ENCODE peak calls at places on chromosomes 7 and 10, in nine cellular contexts. O, H, G, U, L, S, T, M and P are unnamed samples.

GRCh38 chr7:39749177-39749576 is 125.8 kb downstream of the RALA start:
- DNase-seq in G (no peak), O (no peak), L (peak), S (no peak), U (no peak), M (no peak), H (no peak), T (no peak), P (no peak)

GRCh38 chr7:18177815-18178660 is 150.4 kb upstream of the PRPS1L1 start:
- DNase-seq in S (peak), H (peak), T (peak), M (no peak), L (no peak), G (peak), U (no peak), O (no peak), P (no peak)

GRCh38 chr7:104267701-104268368 is 60.0 kb upstream of the ORC5 start:
- DNase-seq in M (no peak), T (no peak), H (no peak), O (no peak), U (no peak), L (peak), G (no peak), S (peak), P (no peak)

GRCh38 chr10:14527915-14528314 is 197.2 kb upstream of the FRMD4A start:
- DNase-seq in H (no peak), S (no peak), L (no peak), U (no peak), T (no peak), O (no peak), G (no peak), M (no peak), P (no peak)

GRCh38 chr7:28580626-28581025 is 168.3 kb downstream of the CREB5 start:
- DNase-seq in O (no peak), U (no peak), G (no peak), L (no peak), S (no peak), T (no peak), H (no peak), M (no peak), P (no peak)

GRCh38 chr7:42926204-42926603 is 5.8 kb downstream of the PSMA2 start:
- DNase-seq in M (no peak), O (no peak), H (no peak), G (no peak), U (no peak), T (no peak), S (no peak), L (no peak), P (no peak)

GRCh38 chr7:131533151-131533559 is 23.3 kb downstream of the PODXL start:
- DNase-seq in T (no peak), U (no peak), H (no peak), O (no peak), M (no peak), L (no peak), S (no peak), G (no peak), P (no peak)

GRCh38 chr10:132397036-132397541 is at the start of gene PWWP2B:
- DNase-seq in M (no peak), G (no peak), H (peak), L (no peak), T (no peak), S (no peak), O (peak), U (no peak), P (peak)

GRCh38 chr10:17026686-17027485 is 102.7 kb downstream of the CUBN start:
- DNase-seq in G (no peak), L (peak), T (no peak), U (no peak), H (no peak), O (peak), S (no peak), M (no peak), P (no peak)

GRCh38 chr7:116547347-116547746 is 22.5 kb downstream of the CAV1 start:
- DNase-seq in G (no peak), T (no peak), M (no peak), O (no peak), S (no peak), U (no peak), L (peak), H (no peak), P (no peak)

GRCh38 chr10:127695431-127695830 is 41.6 kb upstream of the FOXI2 start:
- DNase-seq in H (no peak), O (no peak), S (no peak), U (no peak), T (no peak), M (no peak), G (no peak), L (no peak), P (no peak)

GRCh38 chr10:127687548-127687947 is 49.4 kb upstream of the FOXI2 start:
- DNase-seq in T (no peak), U (no peak), H (no peak), S (no peak), M (no peak), G (peak), L (no peak), O (no peak), P (no peak)

GRCh38 chr10:127694580-127695193 is 42.3 kb upstream of the FOXI2 start:
- DNase-seq in H (no peak), O (no peak), M (no peak), L (no peak), U (no peak), S (peak), G (peak), T (no peak), P (peak)

DNA sequence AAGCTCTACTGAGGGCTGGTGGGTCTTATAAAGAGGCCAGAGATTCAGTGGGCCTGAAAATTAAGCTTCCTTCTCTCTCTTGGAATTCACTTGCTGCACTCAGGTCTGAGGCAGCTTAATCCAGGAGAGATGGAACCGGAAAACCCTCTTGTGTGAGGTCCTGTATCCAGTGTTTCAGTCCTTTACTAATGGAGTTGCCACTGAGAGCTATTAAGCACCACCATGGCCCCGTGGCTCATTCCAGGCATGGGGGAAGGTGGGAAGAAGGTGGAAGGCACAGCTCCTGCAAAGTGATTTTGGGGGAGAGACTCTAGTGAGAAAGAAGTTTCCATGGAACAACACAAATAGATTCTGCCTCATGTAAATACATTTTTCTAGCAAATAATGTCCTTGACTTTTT is 46.8 kb upstream of the FOXI2 start:
- DNase-seq in L (no peak), O (no peak), U (no peak), T (no peak), M (no peak), H (no peak), S (no peak), G (no peak), P (no peak)
- TF ChIP-seq CTCF in L (no peak), O (no peak), U (no peak), T (no peak), M (no peak), H (no peak), S (no peak), G (no peak), P (no peak)

GRCh38 chr10:13475124-13475523 is 53.7 kb downstream of the BEND7 start:
- DNase-seq in S (no peak), M (no peak), H (no peak), G (no peak), U (no peak), T (no peak), O (no peak), L (no peak), P (no peak)

GRCh38 chr10:13472359-13472758 is 56.5 kb downstream of the BEND7 start:
- DNase-seq in U (no peak), T (no peak), L (no peak), S (no peak), M (no peak), O (no peak), G (no peak), H (no peak), P (no peak)

GRCh38 chr10:13473986-13474385 is 54.8 kb downstream of the BEND7 start:
- DNase-seq in T (no peak), H (no peak), S (no peak), L (no peak), G (no peak), M (no peak), O (no peak), U (no peak), P (no peak)

DNA sequence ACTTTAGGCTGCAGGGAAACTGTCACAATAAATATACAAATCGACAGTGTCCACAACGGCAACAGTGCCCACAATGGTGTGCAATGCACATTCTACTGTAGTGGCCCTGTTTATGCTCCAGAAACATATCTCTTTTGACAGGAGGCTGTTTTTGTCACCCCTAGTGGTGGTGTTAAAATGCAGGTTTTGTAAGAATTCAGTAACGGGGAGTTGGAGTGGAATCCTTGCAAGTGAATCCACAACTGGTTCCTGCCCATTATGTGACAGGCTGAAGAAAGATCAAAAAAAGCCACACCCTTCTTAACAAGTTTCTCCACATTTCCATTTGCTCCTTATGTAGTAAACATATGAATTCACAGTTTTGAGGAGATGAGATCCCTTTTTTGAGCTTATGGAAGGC is 58.5 kb downstream of the BEND7 start:
- DNase-seq in H (no peak), M (no peak), G (no peak), S (no peak), O (no peak), T (no peak), U (no peak), L (no peak), P (no peak)
- TF ChIP-seq CTCF in H (no peak), M (no peak), G (no peak), S (no peak), O (no peak), T (peak), U (no peak), L (no peak), P (no peak)

GRCh38 chr10:97334370-97335175 is at the start of gene FRAT2:
- DNase-seq in S (peak), M (peak), T (peak), U (peak), H (peak), L (peak), O (peak), G (peak), P (peak)

GRCh38 chr10:97335188-97335619 is 675 bp upstream of the FRAT2 start:
- DNase-seq in H (no peak), S (no peak), O (no peak), L (no peak), U (no peak), G (no peak), M (no peak), T (no peak), P (no peak)

GRCh38 chr10:97332586-97333350 is 1.8 kb downstream of the FRAT2 start:
- DNase-seq in M (no peak), G (no peak), T (peak), U (peak), O (no peak), L (peak), H (peak), S (peak), P (peak)

GRCh38 chr10:97333601-97334369 is 744 bp downstream of the FRAT2 start:
- DNase-seq in S (peak), U (no peak), H (peak), O (peak), T (no peak), M (no peak), G (no peak), L (peak), P (peak)

DNA sequence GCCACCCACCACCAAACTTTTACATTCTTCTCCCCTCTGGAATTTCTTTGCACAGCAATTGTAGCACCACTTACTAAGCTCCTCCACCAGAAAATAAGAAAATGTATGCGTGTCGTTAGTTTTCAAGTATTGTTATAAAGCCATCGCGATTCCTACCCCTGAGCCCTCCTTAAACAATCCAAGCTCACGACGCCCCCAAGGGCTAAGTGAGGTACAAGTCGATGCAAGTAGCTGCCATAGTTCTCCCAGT is 1.3 kb downstream of the FRAT2 start:
- DNase-seq in U (no peak), G (no peak), H (no peak), O (no peak), M (no peak), T (no peak), S (peak), L (no peak), P (no peak)
- TF ChIP-seq CTCF in U (no peak), G (no peak), H (no peak), O (no peak), M (no peak), T (no peak), S (no peak), L (peak), P (no peak)

GRCh38 chr10:23693895-23694294 is 255.0 kb downstream of the OTUD1 start:
- DNase-seq in T (no peak), S (no peak), H (no peak), U (no peak), O (no peak), M (no peak), G (no peak), L (no peak), P (peak)

GRCh38 chr10:23694921-23695824 is 256.3 kb downstream of the OTUD1 start:
- DNase-seq in T (no peak), U (no peak), O (no peak), H (no peak), S (no peak), G (no peak), L (no peak), M (no peak), P (peak)

GRCh38 chr10:23695825-23696420 is 257.0 kb downstream of the OTUD1 start:
- DNase-seq in T (no peak), S (no peak), M (no peak), L (no peak), H (no peak), U (no peak), G (no peak), O (no peak), P (no peak)

GRCh38 chr10:23694446-23694920 is 255.6 kb downstream of the OTUD1 start:
- DNase-seq in G (no peak), O (no peak), S (peak), T (no peak), M (no peak), L (no peak), U (peak), H (no peak), P (peak)

DNA sequence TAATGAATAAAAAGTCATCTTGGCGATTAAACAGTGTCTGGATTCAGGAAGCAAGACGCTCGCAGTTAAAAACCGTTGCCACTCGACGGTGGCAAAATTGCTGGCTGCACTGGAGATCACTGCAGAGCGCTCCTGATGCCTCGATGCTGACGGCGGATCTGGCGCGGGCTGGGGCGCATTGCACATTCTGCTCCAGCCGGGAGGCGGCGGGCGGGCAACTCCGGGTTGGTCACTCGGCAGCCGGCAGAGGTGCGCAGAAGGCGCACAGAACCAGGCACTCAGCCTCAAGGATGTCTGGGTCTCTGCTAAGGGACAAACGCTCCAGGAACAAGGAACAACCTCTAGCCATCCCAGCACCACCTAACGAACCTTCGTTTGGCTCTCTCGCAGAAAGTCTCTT is 254.5 kb downstream of the OTUD1 start:
- DNase-seq in O (no peak), M (no peak), H (no peak), T (no peak), S (peak), U (peak), L (no peak), G (no peak), P (peak)
- TF ChIP-seq CTCF in O (no peak), M (no peak), H (no peak), T (no peak), S (no peak), U (no peak), L (no peak), G (no peak), P (peak)

DNA sequence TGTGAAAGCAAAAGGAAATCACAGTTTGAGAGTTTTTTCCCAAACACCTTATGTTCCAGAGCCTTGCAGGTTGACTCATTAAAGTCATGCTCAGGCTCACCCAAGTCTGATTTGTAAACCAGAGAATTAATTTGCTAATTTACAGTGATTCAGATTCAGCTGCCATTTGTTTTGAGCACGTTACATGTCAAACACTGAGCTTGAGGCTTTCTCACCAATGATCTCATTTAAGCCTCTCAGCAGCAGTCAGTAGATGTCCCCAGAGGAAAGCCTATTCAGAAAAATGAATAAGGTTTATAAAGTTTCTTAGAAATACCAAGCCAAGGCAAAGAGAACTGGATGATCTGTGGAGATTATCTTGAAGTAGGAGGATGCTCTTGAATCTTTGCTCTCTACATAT is 420.4 kb downstream of the HTR7 start:
- DNase-seq in M (no peak), O (no peak), S (no peak), G (no peak), T (no peak), U (no peak), H (no peak), L (no peak), P (no peak)
- TF ChIP-seq CTCF in M (no peak), O (no peak), S (no peak), G (no peak), T (peak), U (no peak), H (no peak), L (no peak), P (no peak)

GRCh38 chr7:80288175-80289122 is 153.8 kb downstream of the GNAI1 start:
- DNase-seq in M (no peak), L (no peak), T (no peak), G (no peak), U (no peak), S (peak), H (no peak), O (no peak), P (peak)
- TF ChIP-seq CTCF in M (no peak), L (no peak), T (peak), G (no peak), U (no peak), S (peak), H (no peak), O (no peak), P (no peak)

GRCh38 chr10:119355930-119356329 is 148.6 kb downstream of the GRK5 start:
- DNase-seq in U (no peak), T (no peak), L (no peak), S (peak), M (no peak), G (no peak), O (no peak), H (no peak), P (no peak)
- TF ChIP-seq CTCF in U (no peak), T (no peak), L (peak), S (peak), M (no peak), G (no peak), O (peak), H (peak), P (peak)